ENCODE peak calls at places on chromosomes 4 and X, in four cellular contexts. H, T, L and F are unnamed samples.

GRCh38 chr4:26052663-26053534 is 138.9 kb downstream of the SMIM20 start:
- DNase-seq in L (no peak), H (no peak), T (no peak), F (no peak)

GRCh38 chrX:133482345-133483041 is 67.2 kb upstream of the GPC4 start:
- DNase-seq in H (no peak), L (no peak), T (no peak), F (peak)

GRCh38 chrX:148416142-148416541 is 84.3 kb upstream of the AFF2 start:
- DNase-seq in H (no peak), T (no peak), L (no peak), F (no peak)

GRCh38 chr4:30471861-30472260 is 248.3 kb upstream of the PCDH7 start:
- DNase-seq in L (no peak), T (no peak), H (no peak), F (no peak)

GRCh38 chrX:77505227-77505626 is 58.0 kb downstream of the FGF16 start:
- DNase-seq in H (no peak), T (no peak), L (no peak), F (peak)

GRCh38 chr4:150033937-150034336 is 44.3 kb upstream of the DCLK2 start:
- DNase-seq in L (no peak), H (no peak), T (no peak), F (peak)

GRCh38 chrX:154596290-154596929 is 11.5 kb downstream of the CTAG1A start:
- DNase-seq in T (no peak), H (peak), L (no peak), F (peak)

GRCh38 chr4:66911898-66912297 is 633.4 kb downstream of the CENPC start:
- DNase-seq in L (no peak), H (no peak), T (no peak), F (no peak)

GRCh38 chr4:8129785-8130184 is 28.8 kb downstream of the ABLIM2 start:
- DNase-seq in H (no peak), L (no peak), T (no peak), F (no peak)

GRCh38 chr4:146407669-146408084 is 114.1 kb downstream of the SLC10A7 start:
- DNase-seq in L (peak), H (no peak), T (no peak), F (peak)

GRCh38 chr4:3501126-3501824 is 30.9 kb downstream of the LRPAP1 start:
- DNase-seq in H (no peak), L (no peak), T (no peak), F (no peak)

DNA sequence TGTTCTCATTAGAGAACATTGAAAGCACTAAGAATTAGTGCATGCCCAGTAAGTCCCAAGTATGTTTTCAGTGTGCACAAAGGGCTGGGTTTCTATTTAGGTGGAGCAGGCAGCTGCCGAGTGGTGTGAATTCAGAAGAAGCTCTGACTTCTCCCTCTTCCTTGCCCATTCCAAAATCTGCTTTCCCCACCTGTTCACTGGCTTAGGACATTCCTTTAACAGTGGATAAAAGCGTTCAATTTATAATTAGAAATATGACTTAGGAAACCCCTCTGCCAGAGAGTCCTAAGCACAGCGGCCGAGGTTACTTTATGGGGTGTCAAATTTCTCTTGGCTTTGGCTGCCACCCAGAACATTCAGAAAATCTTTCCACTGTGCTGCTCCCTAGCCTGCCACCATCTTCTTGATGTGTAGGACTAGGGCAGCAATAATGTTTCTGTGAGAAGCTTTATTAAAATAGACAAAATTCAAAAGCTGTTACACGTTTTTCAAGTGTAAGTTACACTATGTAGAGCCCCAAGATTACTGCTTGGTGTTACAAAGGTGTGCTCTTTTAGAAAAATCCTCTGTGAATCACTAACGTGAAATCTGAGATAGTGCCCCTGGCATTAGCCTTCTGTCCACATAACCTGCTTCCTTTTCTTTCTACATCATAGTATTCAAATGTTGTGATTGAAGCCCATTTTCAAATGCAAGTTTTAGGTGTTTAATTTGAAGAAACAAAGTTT is 191.6 kb upstream of the ANKRD50 start:
- DNase-seq in T (no peak), H (no peak), L (no peak), F (peak)
- TF ChIP-seq CEBPB in T (no peak), H (no peak), L (no peak), F (no peak)

DNA sequence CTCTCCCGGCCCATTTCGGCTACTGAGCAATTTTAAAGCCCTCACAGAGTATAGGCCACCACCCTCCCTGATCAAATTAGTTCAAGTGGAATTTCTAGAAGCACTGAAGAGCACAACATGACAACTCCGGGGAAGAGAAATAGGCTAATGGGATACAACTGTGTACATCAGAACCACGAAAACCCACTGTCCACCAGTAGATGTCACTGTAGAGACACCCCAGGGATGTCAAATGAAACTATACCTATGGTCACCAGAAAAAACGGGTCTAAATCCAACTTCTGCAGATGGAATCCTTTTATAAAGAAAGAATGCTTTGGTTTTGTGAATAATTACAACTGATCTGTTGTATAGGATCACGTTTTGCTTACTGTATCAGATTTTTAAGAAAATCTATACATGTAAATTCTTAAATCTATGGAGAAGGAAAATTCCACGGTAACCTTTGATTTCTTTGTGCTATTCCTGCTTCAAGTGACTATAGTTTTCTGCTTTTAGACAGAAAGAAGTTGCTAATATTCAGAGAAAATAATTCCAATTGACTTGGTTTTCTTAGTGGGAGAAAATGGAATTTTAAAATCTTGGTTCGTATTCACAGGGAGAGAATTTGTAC is 29.5 kb upstream of the MAP3K15 start:
- DNase-seq in H (no peak), L (peak), T (no peak), F (peak)
- TF ChIP-seq CHD1 in H (no peak), L (no peak), T (no peak), F (no peak)

GRCh38 chr4:173530326-173531062 is 465 bp upstream of the HAND2 start:
- DNase-seq in T (no peak), H (no peak), L (no peak), F (no peak)

GRCh38 chr4:173528378-173529321 is 1.4 kb downstream of the HAND2 start:
- DNase-seq in L (no peak), H (no peak), T (no peak), F (no peak)

GRCh38 chr4:173531085-173531965 is 1.3 kb upstream of the HAND2 start:
- DNase-seq in T (no peak), L (no peak), H (no peak), F (no peak)

GRCh38 chr4:173527103-173527876 is 2.7 kb downstream of the HAND2 start:
- DNase-seq in T (no peak), L (no peak), H (no peak), F (no peak)

DNA sequence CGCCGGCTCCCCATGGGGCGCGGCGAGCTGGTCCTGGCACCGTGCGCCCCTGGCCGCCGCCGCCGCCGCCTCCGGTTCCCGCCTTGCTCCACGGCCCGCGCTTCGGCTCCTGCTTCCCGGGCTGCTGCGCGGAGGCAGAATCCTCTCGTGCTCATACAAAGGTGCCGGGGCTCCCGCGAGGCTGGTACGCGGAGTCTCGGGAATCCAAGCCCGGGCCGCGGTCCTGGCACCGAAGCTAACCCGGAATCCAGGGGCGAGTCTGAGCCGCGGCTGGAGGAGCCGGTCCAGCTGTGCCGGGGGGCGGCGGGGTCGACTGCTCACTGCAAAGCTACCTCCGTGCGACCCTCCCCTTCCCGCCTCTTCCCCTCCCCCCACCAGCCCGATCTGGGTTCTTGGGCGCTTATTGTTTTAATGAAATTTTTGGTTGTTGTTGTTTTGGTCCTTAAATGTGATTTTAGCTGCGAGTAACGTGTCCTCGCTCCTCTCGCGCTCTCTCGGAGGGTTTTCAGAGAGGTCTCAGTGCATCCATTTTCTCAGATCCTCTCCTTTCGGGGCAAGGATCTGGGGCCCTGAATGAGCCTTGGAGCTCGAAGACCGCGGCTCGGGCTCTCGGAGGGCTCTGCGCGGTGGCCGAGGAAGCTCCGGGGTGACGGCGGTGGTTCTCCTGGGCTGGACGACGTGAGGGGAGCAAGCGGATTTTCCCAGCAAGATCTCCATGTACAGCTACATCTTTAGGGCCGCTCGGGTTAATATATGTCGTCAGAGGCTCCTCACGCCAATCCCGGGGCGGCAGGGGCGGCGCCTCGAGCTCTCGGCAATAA is at the start of gene HAND2:
- DNase-seq in L (peak), T (no peak), H (no peak), F (peak)
- TF ChIP-seq CEBPB in L (no peak), T (no peak), H (no peak), F (no peak)

DNA sequence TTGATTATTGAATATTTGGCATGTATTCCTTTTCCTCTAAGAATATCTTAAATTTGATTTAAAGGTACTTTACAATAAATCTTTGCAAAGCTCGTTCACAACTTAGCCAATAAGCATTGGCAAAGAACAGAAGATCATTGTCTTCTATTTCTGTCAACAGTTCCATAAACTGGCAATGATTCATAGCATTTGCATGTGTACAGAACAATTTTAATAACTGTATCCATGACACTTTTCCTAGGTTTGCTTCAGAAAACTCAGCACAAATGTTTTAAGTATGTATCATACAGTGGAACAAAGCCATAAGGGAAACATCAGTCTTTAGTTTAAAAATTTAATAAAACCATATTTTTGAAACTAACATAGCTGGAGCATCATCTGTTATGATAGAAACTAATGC is 462.7 kb upstream of the RPS6KA3 start:
- DNase-seq in L (no peak), T (no peak), H (no peak), F (no peak)
- TF ChIP-seq CHD1 in L (no peak), T (no peak), H (no peak), F (no peak)

GRCh38 chrX:47612418-47612817 is 7.2 kb downstream of the SYN1 start:
- DNase-seq in H (no peak), T (no peak), L (no peak), F (no peak)

GRCh38 chrX:47611926-47612325 is 7.7 kb downstream of the SYN1 start:
- DNase-seq in L (no peak), T (no peak), H (no peak), F (no peak)

GRCh38 chrX:47614618-47615017 is 5.0 kb downstream of the SYN1 start:
- DNase-seq in H (no peak), L (no peak), T (no peak), F (no peak)

GRCh38 chrX:47610506-47610905 is 9.2 kb downstream of the SYN1 start:
- DNase-seq in L (no peak), T (no peak), H (no peak), F (no peak)

DNA sequence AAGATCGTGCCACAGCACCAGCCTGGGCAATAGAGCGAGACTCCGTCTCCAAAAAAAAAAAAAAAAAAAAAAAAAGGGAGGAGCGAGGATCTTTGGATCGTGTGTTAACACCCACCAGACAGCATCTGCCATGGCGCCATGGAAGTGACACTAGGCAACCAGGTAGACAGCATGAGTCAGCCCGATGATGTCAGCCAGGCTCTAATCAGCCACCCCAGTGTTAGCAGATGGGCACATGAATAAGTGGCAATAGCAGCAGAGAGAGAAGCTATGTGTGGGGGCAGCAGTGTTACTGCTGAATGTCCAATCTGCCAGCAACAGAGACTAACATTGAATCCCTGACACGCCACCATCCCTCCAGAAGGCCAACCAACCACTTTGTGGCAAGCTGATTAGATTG is 6.6 kb downstream of the SYN1 start:
- DNase-seq in T (no peak), H (no peak), L (no peak), F (no peak)
- TF ChIP-seq CEBPB in T (no peak), H (no peak), L (no peak), F (no peak)

DNA sequence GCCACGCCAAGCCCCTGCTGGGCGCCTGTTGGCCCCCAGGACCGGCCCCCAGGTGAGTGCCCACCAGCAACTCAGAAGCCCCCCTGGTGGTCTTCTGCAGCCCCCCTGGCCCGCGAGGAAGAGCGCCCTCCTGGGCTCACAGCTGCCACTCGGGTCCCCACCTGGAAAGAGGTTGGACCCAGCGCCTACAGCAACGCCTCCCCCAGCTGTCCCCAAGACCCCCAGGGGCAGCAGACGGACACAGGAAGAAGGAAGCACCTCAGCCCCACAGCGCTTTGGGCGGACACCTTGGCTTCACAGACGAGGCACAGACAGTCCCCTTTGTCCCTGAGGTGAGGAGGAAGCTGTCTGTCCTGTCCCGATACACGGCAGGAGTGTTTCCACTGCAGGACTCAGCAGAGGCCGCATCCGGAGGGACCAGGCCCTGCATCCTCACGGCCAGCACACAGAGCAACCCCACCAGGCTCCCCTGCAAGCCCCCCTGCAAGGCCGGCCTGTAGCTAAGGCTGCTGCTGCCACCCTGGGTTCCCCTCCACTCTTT is 115.6 kb upstream of the NKX1-1 start:
- DNase-seq in L (no peak), H (no peak), T (no peak), F (no peak)
- TF ChIP-seq CHD1 in L (no peak), H (no peak), T (no peak), F (no peak)